ENCODE peak calls at places on chromosomes 1 and 21, in six cellular contexts. H is nephron progenitor cell, Q is RWPE1, R is dorsolateral prefrontal cortex, J is GM12865, M is breast epithelium. W is an unnamed sample.

GRCh38 chr1:227946624-227947424 is 908 bp downstream of the WNT9A start:
- DNase-seq in Q (peak), R (peak), M (peak), H (peak), J (peak), W (no peak)

GRCh38 chr21:37631319-37632117 is 264.9 kb downstream of the DYRK1A start:
- DNase-seq in M (peak), J (peak), H (no peak), R (no peak), Q (peak), W (no peak)

GRCh38 chr21:29914326-29914725 is 25.5 kb downstream of the GRIK1 start:
- DNase-seq in Q (no peak), M (no peak), J (no peak), H (no peak), R (no peak), W (no peak)

GRCh38 chr21:41956926-41957729 is 3.3 kb upstream of the C2CD2 start:
- DNase-seq in H (no peak), R (no peak), Q (peak), J (no peak), M (no peak), W (no peak)

GRCh38 chr1:99782397-99782796 is 16.0 kb upstream of the FRRS1 start:
- DNase-seq in J (no peak), M (no peak), H (no peak), Q (no peak), R (no peak), W (no peak)

GRCh38 chr1:59672851-59673574 is 141.7 kb upstream of the HOOK1 start:
- DNase-seq in M (peak), R (no peak), J (no peak), H (no peak), Q (peak), W (no peak)

GRCh38 chr1:15410884-15411245 is 1.2 kb downstream of the EFHD2 start:
- DNase-seq in H (no peak), J (no peak), Q (no peak), M (no peak), R (no peak), W (no peak)

GRCh38 chr1:178908358-178908757 is 37.5 kb upstream of the ANGPTL1 start:
- DNase-seq in R (no peak), H (no peak), M (no peak), J (no peak), Q (no peak), W (no peak)

GRCh38 chr1:165290143-165290542 is 66.4 kb downstream of the LMX1A start:
- DNase-seq in R (no peak), J (no peak), H (no peak), M (no peak), Q (no peak), W (no peak)

GRCh38 chr1:228845101-228845500 is 109.8 kb downstream of the RHOU start:
- DNase-seq in M (no peak), Q (no peak), R (no peak), J (no peak), H (no peak), W (no peak)

GRCh38 chr1:98405581-98406059 is 255.9 kb upstream of the SNX7 start:
- DNase-seq in H (no peak), R (no peak), Q (no peak), J (peak), M (no peak), W (no peak)

GRCh38 chr21:45877821-45878469 is 103.6 kb upstream of the COL6A1 start:
- DNase-seq in Q (no peak), R (no peak), M (no peak), H (no peak), J (no peak), W (no peak)

GRCh38 chr1:233919786-233920185 is 15.3 kb downstream of the SLC35F3 start:
- DNase-seq in Q (no peak), M (no peak), R (no peak), J (no peak), H (no peak), W (no peak)

GRCh38 chr1:6351480-6352137 is 42.0 kb downstream of the ACOT7 start:
- DNase-seq in Q (peak), M (no peak), H (no peak), J (no peak), R (no peak), W (no peak)

GRCh38 chr1:222457084-222457483 is 90.8 kb downstream of the HHIPL2 start:
- DNase-seq in Q (no peak), R (no peak), M (no peak), J (no peak), H (no peak), W (no peak)

GRCh38 chr1:154747841-154748766 is 122.0 kb downstream of the KCNN3 start:
- DNase-seq in M (no peak), H (no peak), Q (no peak), J (peak), R (no peak), W (no peak)

GRCh38 chr1:89880679-89881078 is 59.8 kb downstream of the LRRC8D start:
- DNase-seq in J (no peak), M (no peak), Q (no peak), H (no peak), R (no peak), W (no peak)

GRCh38 chr1:101221945-101222429 is 14.8 kb upstream of the S1PR1 start:
- DNase-seq in J (peak), M (no peak), Q (no peak), H (no peak), R (no peak), W (no peak)

GRCh38 chr21:17053321-17053720 is 459.5 kb upstream of the CXADR start:
- DNase-seq in J (no peak), Q (no peak), R (no peak), H (no peak), M (no peak), W (no peak)
- TF ChIP-seq CTCF in J (no peak), Q (no peak), R (no peak), H (no peak), M (no peak), W (no peak)

GRCh38 chr1:156052862-156053769 is 482 bp downstream of the UBQLN4 start:
- DNase-seq in Q (peak), M (peak), R (peak), J (peak), H (peak), W (no peak)
- TF ChIP-seq CTCF in Q (no peak), M (no peak), R (peak), J (peak), H (peak), W (no peak)

GRCh38 chr1:30085814-30086770 is 637.3 kb downstream of the MATN1 start:
- DNase-seq in R (no peak), Q (no peak), J (peak), H (peak), M (no peak), W (peak)

GRCh38 chr1:30087465-30087864 is 635.9 kb downstream of the MATN1 start:
- DNase-seq in M (no peak), R (no peak), Q (no peak), J (no peak), H (no peak), W (no peak)

GRCh38 chr1:30081379-30082102 is 641.8 kb downstream of the MATN1 start:
- DNase-seq in H (peak), R (no peak), Q (no peak), J (no peak), M (no peak), W (no peak)

GRCh38 chr1:30084909-30085571 is 638.3 kb downstream of the MATN1 start:
- DNase-seq in R (no peak), J (no peak), H (no peak), M (no peak), Q (no peak), W (no peak)

DNA sequence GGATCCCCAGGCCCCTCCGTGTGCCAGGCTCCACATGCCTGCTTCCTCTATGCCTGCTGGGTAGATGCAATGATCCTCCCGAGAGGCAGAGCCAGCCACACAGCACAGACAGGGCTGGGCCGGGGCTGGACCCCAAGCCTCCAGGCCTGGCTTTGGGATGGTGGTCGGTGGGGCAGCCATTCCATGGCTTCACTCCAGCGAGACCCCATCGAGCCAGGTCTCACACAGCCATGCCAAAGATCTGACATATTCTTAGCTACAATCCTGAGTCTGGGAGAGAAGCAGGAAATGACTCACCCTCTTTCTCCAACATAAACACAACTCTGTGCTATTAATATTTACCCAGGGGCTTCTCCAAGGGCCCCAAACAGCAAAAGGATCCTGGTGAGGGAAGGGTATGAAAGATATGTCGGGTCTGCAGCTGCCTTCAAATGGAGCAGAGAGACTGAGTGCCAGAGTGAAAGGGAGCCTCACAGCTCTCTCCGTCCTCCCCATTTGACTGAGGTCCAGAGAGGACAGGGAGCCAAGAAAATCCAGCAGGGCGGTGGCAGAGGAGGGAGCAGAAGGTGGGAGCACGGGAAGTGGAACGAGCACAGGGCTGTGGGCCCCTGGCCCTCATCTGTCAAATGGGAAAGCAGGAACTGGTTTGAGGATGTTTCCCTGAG is 639.5 kb downstream of the MATN1 start:
- DNase-seq in H (no peak), Q (peak), R (no peak), J (no peak), M (no peak), W (no peak)
- TF ChIP-seq CTCF in H (no peak), Q (no peak), R (no peak), J (no peak), M (no peak), W (no peak)

DNA sequence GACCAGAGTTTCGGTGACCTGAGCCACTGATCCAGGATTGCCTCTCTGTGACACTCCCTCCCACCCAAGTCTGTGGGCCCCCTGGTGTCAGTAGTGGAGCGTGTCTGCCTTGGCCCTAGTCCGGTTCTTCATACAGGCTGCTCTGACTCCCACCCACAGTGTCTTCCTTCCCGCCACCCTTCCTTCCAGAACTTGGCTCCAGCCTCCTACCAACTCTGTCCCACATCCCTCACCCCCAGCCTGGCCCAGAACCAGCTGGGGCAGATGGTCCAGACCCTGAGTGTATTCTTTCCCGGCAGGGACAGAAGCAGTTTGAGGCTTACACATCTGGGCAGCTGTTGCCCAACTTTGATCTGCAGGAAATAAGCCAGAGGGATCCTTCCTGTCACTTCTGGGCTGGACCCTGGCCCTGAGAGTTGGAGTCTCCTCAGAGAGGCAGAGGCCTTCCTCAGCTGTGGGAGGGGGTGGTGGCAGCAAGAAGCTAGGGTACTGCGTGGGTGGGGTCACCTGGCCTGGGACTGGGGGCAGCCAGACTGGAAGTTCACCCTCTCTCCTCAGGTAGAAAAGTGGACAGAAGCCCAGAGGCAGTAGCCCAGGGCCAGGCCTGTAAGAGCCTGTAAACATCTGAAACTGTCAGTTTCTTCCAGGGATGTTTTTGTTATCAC is 43.1 kb upstream of the EPS8L3 start:
- DNase-seq in M (no peak), R (no peak), Q (no peak), H (no peak), J (no peak), W (peak)
- TF ChIP-seq CTCF in M (no peak), R (no peak), Q (no peak), H (no peak), J (no peak), W (no peak)

W was measured in omental fat pad.